ENCODE peak calls at places on chromosomes 16 and 17, in nine cellular contexts. J is CD4-positive, alpha-beta T cell; G is PC-9; T is right atrium auricular region; D is HepG2; V is neuronal stem cell; C is naive thymus-derived CD4-positive, alpha-beta T cell; Y is CD4-positive, alpha-beta memory T cell; M is upper lobe of right lung. Z is an unnamed sample.

GRCh38 chr16:57622361-57623250 is 5.8 kb upstream of the ADGRG1 start:
- DNase-seq in T (no peak), Y (no peak), C (no peak), D (peak; percentile 35), J (no peak), V (no peak), G (no peak), M (peak; percentile 61), Z (peak; percentile 67)

GRCh38 chr16:84485255-84486010 is 19.0 kb downstream of the MEAK7 start:
- DNase-seq in G (no peak), M (peak; percentile 30), J (no peak), C (no peak), Y (no peak), V (no peak), T (peak; percentile 23), D (no peak), Z (peak; percentile 7)

GRCh38 chr17:55023626-55024025 is 55.1 kb downstream of the STXBP4 start:
- DNase-seq in V (no peak), C (no peak), J (no peak), T (no peak), M (no peak), D (no peak), G (no peak), Y (no peak), Z (no peak)

GRCh38 chr16:20761175-20761574 is 2.6 kb upstream of the ACSM3 start:
- DNase-seq in C (no peak), V (no peak), Y (no peak), J (no peak), G (no peak), D (no peak), T (no peak), M (no peak), Z (no peak)

GRCh38 chr16:14187517-14188338 is 116.6 kb downstream of the MRTFB start:
- DNase-seq in J (no peak), T (no peak), Y (no peak), D (no peak), V (no peak), M (no peak), C (no peak), G (no peak), Z (no peak)

GRCh38 chr17:12995106-12995895 is 22.5 kb downstream of the ELAC2 start:
- DNase-seq in D (no peak), J (no peak), M (no peak), Y (no peak), V (no peak), C (no peak), G (no peak), T (no peak), Z (no peak)

GRCh38 chr17:63099420-63099819 is 133.4 kb downstream of the TANC2 start:
- DNase-seq in M (no peak), D (no peak), T (no peak), C (no peak), Y (no peak), V (no peak), J (no peak), G (no peak), Z (no peak)

GRCh38 chr17:27499451-27500265 is 43.4 kb downstream of the KSR1 start:
- DNase-seq in T (no peak), D (no peak), C (no peak), M (peak; percentile 30), J (no peak), V (no peak), Y (no peak), G (no peak), Z (no peak)

GRCh38 chr16:66970775-66971725 is 10.0 kb downstream of the CES3 start:
- DNase-seq in M (no peak), Y (no peak), G (peak; percentile 67), D (no peak), V (no peak), C (no peak), T (no peak), J (no peak), Z (no peak)

GRCh38 chr17:49016775-49017463 is 19.7 kb downstream of the IGF2BP1 start:
- DNase-seq in V (no peak), J (no peak), G (no peak), Y (no peak), D (no peak), M (peak; percentile 69), T (no peak), C (no peak), Z (no peak)

GRCh38 chr17:78825696-78826095 is 14.9 kb downstream of the USP36 start:
- DNase-seq in J (no peak), G (no peak), Y (no peak), T (no peak), D (no peak), M (no peak), C (no peak), V (no peak), Z (peak; percentile 62)

GRCh38 chr17:76867578-76868175 is 527 bp upstream of the MGAT5B start:
- DNase-seq in M (no peak), C (no peak), Y (no peak), V (no peak), G (no peak), T (no peak), D (no peak), J (no peak), Z (no peak)

DNA sequence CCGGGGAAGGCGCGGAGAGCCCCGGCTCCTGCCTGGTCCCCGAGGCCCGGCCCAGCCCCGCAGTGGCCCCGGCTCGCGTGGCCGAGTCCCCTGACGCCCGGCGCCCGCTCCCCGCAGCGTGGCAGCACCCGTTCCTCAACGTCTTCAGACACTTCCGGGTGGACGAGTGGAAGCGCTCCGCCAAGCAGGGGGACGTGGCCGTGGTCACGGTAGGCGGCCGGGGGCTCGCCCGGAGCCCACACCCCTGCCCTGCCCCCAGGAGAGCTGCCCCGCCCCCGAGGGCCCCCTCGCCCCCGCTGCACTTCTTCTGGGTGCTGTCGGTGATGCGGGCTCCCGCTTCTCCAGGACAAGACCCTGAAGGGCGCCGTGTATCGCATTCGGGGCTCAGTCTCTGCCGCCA is 481 bp downstream of the WDR90 start:
- DNase-seq in T (no peak), M (no peak), D (no peak), C (no peak), V (no peak), Y (no peak), J (no peak), G (no peak), Z (peak; percentile 88)
- H3K27ac ChIP-seq in T (peak overlapping the region; percentile 88), M (peak overlapping the region; percentile 93), D (peak overlapping the region; percentile 93), C (peak overlapping the region; percentile 97), V (no peak overlapping the region), Y (peak overlapping the region; percentile 79), J (no peak overlapping the region), G (no peak overlapping the region), Z (peak overlapping the region; percentile 80)

DNA sequence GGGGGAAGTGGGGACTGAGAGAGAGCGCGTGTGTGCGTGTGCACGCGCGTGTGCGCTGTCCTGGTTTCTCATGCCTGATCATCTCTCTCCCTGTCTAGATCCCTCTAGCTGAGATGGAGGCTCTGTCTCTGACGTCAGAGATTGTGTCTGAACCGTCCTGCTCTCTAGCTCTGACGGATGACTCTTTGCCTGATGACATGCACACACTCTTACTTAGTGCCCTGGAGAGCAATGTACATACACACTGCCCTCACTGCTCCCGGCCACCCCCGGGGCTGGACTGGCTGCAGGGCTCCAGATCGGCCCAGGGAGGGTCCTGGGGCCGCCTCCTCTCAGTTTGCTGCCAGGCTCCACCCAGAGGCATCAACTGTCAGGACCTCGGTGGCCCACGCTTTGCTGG is 13.1 kb upstream of the ABCC3 start:
- DNase-seq in Y (no peak), G (no peak), M (no peak), C (no peak), J (no peak), T (no peak), V (no peak), D (no peak), Z (no peak)
- H3K27ac ChIP-seq in Y (no peak overlapping the region), G (no peak overlapping the region), M (no peak overlapping the region), C (no peak overlapping the region), J (no peak overlapping the region), T (no peak overlapping the region), V (no peak overlapping the region), D (no peak overlapping the region), Z (no peak overlapping the region)

GRCh38 chr17:57433396-57433944 is 177.1 kb downstream of the MSI2 start:
- DNase-seq in J (no peak), V (no peak), C (no peak), D (no peak), G (no peak), M (no peak), T (no peak), Y (no peak), Z (no peak)

GRCh38 chr17:57431415-57431814 is 175.1 kb downstream of the MSI2 start:
- DNase-seq in Y (no peak), M (no peak), C (no peak), G (no peak), D (no peak), V (no peak), T (no peak), J (no peak), Z (no peak)

GRCh38 chr17:57436565-57436964 is 180.2 kb downstream of the MSI2 start:
- DNase-seq in V (no peak), T (no peak), J (no peak), M (no peak), Y (no peak), G (no peak), D (no peak), C (no peak), Z (peak; percentile 41)

GRCh38 chr17:57432507-57433277 is 176.4 kb downstream of the MSI2 start:
- DNase-seq in Y (no peak), D (no peak), V (no peak), C (no peak), G (no peak), T (no peak), M (no peak), J (no peak), Z (no peak)

DNA sequence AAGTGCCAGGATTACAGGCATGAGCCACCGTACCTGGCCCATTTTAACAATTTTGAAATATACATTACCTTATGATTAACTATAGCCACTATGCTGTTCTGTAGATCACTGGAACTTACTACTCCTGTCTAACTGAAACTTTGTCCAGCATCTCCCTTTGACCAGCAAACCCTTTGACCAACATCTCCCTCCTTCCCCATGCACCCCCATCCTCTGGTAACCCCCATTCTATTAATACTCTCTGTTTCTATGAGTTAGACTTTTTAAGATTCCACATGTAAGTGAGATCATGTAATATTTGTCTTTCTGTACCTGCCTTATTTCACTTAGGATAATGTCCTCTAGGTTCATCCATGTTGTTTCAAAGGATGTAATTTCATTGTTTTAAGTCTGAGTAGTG is 178.0 kb downstream of the MSI2 start:
- DNase-seq in D (no peak), M (no peak), C (no peak), Y (no peak), G (no peak), T (no peak), J (no peak), V (no peak), Z (no peak)
- H3K27ac ChIP-seq in D (no peak overlapping the region), M (no peak overlapping the region), C (no peak overlapping the region), Y (no peak overlapping the region), G (no peak overlapping the region), T (no peak overlapping the region), J (no peak overlapping the region), V (no peak overlapping the region), Z (no peak overlapping the region)

DNA sequence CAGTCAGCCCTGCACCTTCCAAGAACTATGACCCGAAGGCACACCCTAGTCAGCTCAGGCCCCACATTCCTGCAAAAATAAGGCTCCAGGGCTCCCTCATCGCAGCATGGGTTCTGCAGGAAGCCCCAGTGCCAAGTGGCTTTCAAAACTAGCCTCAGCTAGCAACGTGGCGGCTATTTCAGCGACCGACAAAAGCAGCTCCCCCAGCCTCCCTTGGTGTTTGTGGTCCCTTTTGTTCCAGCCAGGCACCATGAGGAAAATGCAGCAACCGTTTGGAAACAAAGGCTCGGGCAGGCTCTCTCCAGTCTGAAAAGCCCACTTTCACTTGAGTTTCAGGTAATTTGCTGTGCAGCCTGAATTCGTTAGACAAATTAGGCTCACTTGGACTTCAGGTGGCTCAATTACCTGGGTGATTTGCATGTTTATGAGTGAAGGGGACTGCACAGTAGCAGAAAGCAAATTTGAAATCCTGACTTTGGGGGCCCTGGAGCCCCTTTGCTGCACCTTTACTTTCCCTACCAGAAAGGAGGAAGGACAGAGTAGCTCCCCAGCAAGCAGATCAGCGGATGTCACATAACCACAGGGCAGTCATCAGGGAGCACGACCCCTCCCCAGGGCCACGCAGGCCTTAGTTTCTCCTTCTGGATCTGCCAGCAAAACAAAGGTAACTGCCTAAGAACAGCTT is 142.9 kb upstream of the SDK2 start:
- DNase-seq in V (peak; percentile 59), Y (no peak), C (no peak), J (no peak), M (no peak), D (no peak), T (no peak), G (no peak), Z (no peak)
- H3K27ac ChIP-seq in V (peak overlapping the region; percentile 98), Y (no peak overlapping the region), C (no peak overlapping the region), J (no peak overlapping the region), M (no peak overlapping the region), D (no peak overlapping the region), T (no peak overlapping the region), G (no peak overlapping the region), Z (no peak overlapping the region)